ENCODE peak calls at places on chromosomes 11 and 22, in eight cellular contexts. O is iris pigment epithelial cell, E is NCI-H1105 treated with DMSO at 0.1 percent for 48 hours, Q is AG04450, A is NCI-H1436, Z is NCI-H510A treated with DMSO at 0.1 percent for 48 hours, S is astrocyte of the cerebellum, M is fibroblast of mammary gland. D is an unnamed sample.

GRCh38 chr22:19634206-19634536 is 80.1 kb upstream of the SEPTIN5 start:
- DNase-seq in O (no peak), E (no peak), Q (no peak), A (no peak), Z (no peak), S (no peak), M (no peak), D (no peak)

GRCh38 chr11:62726156-62727006 is 876 bp downstream of the HNRNPUL2 start:
- DNase-seq in O (no peak), E (no peak), Q (no peak), A (no peak), Z (no peak), S (no peak), M (no peak), D (peak; percentile 17)

GRCh38 chr22:47110817-47111443 is 348.5 kb downstream of the TBC1D22A start:
- DNase-seq in O (peak; percentile 77), E (no peak), Q (no peak), A (no peak), Z (no peak), S (no peak), M (peak; percentile 40), D (no peak)

GRCh38 chr11:65032216-65032615 is 5.0 kb downstream of the SNX15 start:
- DNase-seq in O (no peak), E (no peak), Q (no peak), A (no peak), Z (no peak), S (no peak), M (no peak), D (no peak)

GRCh38 chr11:86523738-86524602 is 148.4 kb downstream of the ME3 start:
- DNase-seq in O (peak; percentile 98), E (no peak), Q (peak; percentile 92), A (no peak), Z (no peak), S (peak; percentile 74), M (peak; percentile 90), D (peak; percentile 45)

GRCh38 chr22:35313311-35314121 is 13.8 kb downstream of the TOM1 start:
- DNase-seq in O (peak; percentile 82), E (peak; percentile 20), Q (peak; percentile 26), A (no peak), Z (peak; percentile 60), S (peak; percentile 26), M (peak; percentile 90), D (no peak)

GRCh38 chr11:119340335-119341221 is at the start of gene C1QTNF5:
- DNase-seq in O (no peak), E (no peak), Q (no peak), A (no peak), Z (no peak), S (peak; percentile 64), M (peak; percentile 67), D (no peak)

GRCh38 chr11:118572914-118573550 is 823 bp downstream of the ARCN1 start:
- DNase-seq in O (peak; percentile 70), E (no peak), Q (no peak), A (no peak), Z (no peak), S (no peak), M (peak; percentile 63), D (no peak)

GRCh38 chr22:28799125-28799833 is 1.1 kb downstream of the XBP1 start:
- DNase-seq in O (peak; percentile 96), E (peak; percentile 37), Q (peak; percentile 83), A (no peak), Z (peak; percentile 29), S (peak; percentile 59), M (peak; percentile 96), D (peak; percentile 97)

GRCh38 chr11:128956401-128957203 is 13.9 kb upstream of the TP53AIP1 start:
- DNase-seq in O (peak; percentile 65), E (peak; percentile 90), Q (peak; percentile 47), A (peak; percentile 64), Z (peak; percentile 96), S (peak; percentile 57), M (peak; percentile 78), D (peak; percentile 56)

GRCh38 chr22:47129902-47130301 is 367.5 kb downstream of the TBC1D22A start:
- DNase-seq in O (no peak), E (no peak), Q (no peak), A (peak; percentile 53), Z (no peak), S (no peak), M (no peak), D (no peak)

GRCh38 chr11:34890812-34891211 is 25.4 kb downstream of the APIP start:
- DNase-seq in O (peak; percentile 52), E (peak; percentile 51), Q (peak; percentile 3), A (peak; percentile 14), Z (peak; percentile 29), S (peak; percentile 47), M (peak; percentile 63), D (peak; percentile 39)

GRCh38 chr11:31872074-31872440 is 60.9 kb upstream of the PAX6 start:
- DNase-seq in O (no peak), E (no peak), Q (no peak), A (no peak), Z (no peak), S (no peak), M (no peak), D (no peak)

GRCh38 chr11:2724653-2725366 is 25.0 kb upstream of the KCNQ1OT1 start:
- DNase-seq in O (no peak), E (no peak), Q (no peak), A (no peak), Z (no peak), S (no peak), M (peak; percentile 51), D (no peak)

GRCh38 chr11:76653674-76654309 is 16.8 kb downstream of the LRRC32 start:
- DNase-seq in O (peak; percentile 65), E (no peak), Q (peak; percentile 94), A (no peak), Z (no peak), S (peak; percentile 35), M (peak; percentile 87), D (peak; percentile 39)

GRCh38 chr11:3865388-3866193 is 10.1 kb downstream of the STIM1 start:
- DNase-seq in O (peak; percentile 73), E (no peak), Q (peak; percentile 41), A (no peak), Z (no peak), S (no peak), M (peak; percentile 55), D (peak; percentile 20)

GRCh38 chr11:69497221-69497787 is 15.8 kb downstream of the LINC01488 start:
- DNase-seq in O (peak; percentile 96), E (no peak), Q (peak; percentile 90), A (no peak), Z (no peak), S (peak; percentile 97), M (peak; percentile 94), D (peak; percentile 61)

GRCh38 chr11:116648229-116649174 is 124.3 kb downstream of the BUD13 start:
- DNase-seq in O (no peak), E (no peak), Q (no peak), A (no peak), Z (no peak), S (no peak), M (no peak), D (no peak)

GRCh38 chr22:49738006-49738405 is 89.7 kb downstream of the BRD1 start:
- DNase-seq in O (no peak), E (no peak), Q (no peak), A (no peak), Z (no peak), S (no peak), M (no peak), D (no peak)

GRCh38 chr11:4480577-4481539 is 1.6 kb upstream of the OR52K1 start:
- DNase-seq in O (peak; percentile 40), E (no peak), Q (no peak), A (no peak), Z (no peak), S (peak; percentile 4), M (peak; percentile 38), D (no peak)

GRCh38 chr22:46617250-46618103 is 2.7 kb upstream of the GRAMD4 start:
- DNase-seq in O (no peak), E (no peak), Q (no peak), A (no peak), Z (no peak), S (no peak), M (no peak), D (no peak)

GRCh38 chr11:76824980-76825725 is 35.6 kb upstream of the ACER3 start:
- DNase-seq in O (peak; percentile 40), E (peak; percentile 15), Q (no peak), A (no peak), Z (no peak), S (no peak), M (peak; percentile 76), D (no peak)

GRCh38 chr11:71428861-71429435 is 19.2 kb downstream of the DHCR7 start:
- DNase-seq in O (no peak), E (no peak), Q (no peak), A (no peak), Z (no peak), S (no peak), M (peak; percentile 54), D (peak; percentile 60)

GRCh38 chr11:109853156-109853776 is 239.9 kb upstream of the ZC3H12C start:
- DNase-seq in O (peak; percentile 86), E (peak; percentile 29), Q (peak; percentile 63), A (peak; percentile 11), Z (peak; percentile 18), S (peak; percentile 84), M (peak; percentile 87), D (peak; percentile 82)

GRCh38 chr11:94851864-94852581 is 83.9 kb downstream of the AMOTL1 start:
- DNase-seq in O (no peak), E (peak; percentile 24), Q (no peak), A (no peak), Z (peak; percentile 9), S (no peak), M (no peak), D (no peak)

GRCh38 chr22:46067159-46068111 is 82.9 kb upstream of the PPARA start:
- DNase-seq in O (no peak), E (peak; percentile 69), Q (no peak), A (no peak), Z (no peak), S (no peak), M (peak; percentile 65), D (no peak)

GRCh38 chr11:103609117-103610066 is 427.0 kb upstream of the DDI1 start:
- DNase-seq in O (peak; percentile 96), E (no peak), Q (peak; percentile 82), A (no peak), Z (no peak), S (peak; percentile 96), M (peak; percentile 97), D (peak; percentile 84)